ENCODE peak calls at places on chromosomes 12 and 14, in five cellular contexts. One of them, this sample, is unnamed.

GRCh38 chr12:132151766-132152410 is 7.6 kb downstream of the NOC4L start:
- DNase-seq in HFF-Myc: no peak
- DNase-seq in COR-L47: no peak
- DNase-seq in SW 1271: no peak
- DNase-seq in activated T-cell treated with anti-CD3 and anti-CD28 coated beads for 1 hour: no peak
- DNase-seq in this sample: no peak

GRCh38 chr12:14138495-14138894 is 157.1 kb upstream of the GRIN2B start:
- DNase-seq in HFF-Myc: no peak
- DNase-seq in SW 1271: no peak
- DNase-seq in COR-L47: no peak
- DNase-seq in activated T-cell treated with anti-CD3 and anti-CD28 coated beads for 1 hour: no peak
- DNase-seq in this sample: no peak

GRCh38 chr14:105026789-105027563 is 6.1 kb upstream of the CDCA4 start:
- DNase-seq in HFF-Myc: no peak
- DNase-seq in SW 1271: no peak
- DNase-seq in COR-L47: no peak
- DNase-seq in activated T-cell treated with anti-CD3 and anti-CD28 coated beads for 1 hour: no peak
- DNase-seq in this sample: peak; percentile 37

GRCh38 chr12:4117386-4118016 is 156.1 kb upstream of the CCND2 start:
- DNase-seq in SW 1271: no peak
- DNase-seq in COR-L47: no peak
- DNase-seq in HFF-Myc: no peak
- DNase-seq in activated T-cell treated with anti-CD3 and anti-CD28 coated beads for 1 hour: no peak
- DNase-seq in this sample: no peak

GRCh38 chr14:75794615-75795038 is 133.6 kb downstream of the TTLL5 start:
- DNase-seq in COR-L47: peak; percentile 18
- DNase-seq in HFF-Myc: peak; percentile 26
- DNase-seq in activated T-cell treated with anti-CD3 and anti-CD28 coated beads for 1 hour: no peak
- DNase-seq in SW 1271: no peak
- DNase-seq in this sample: peak; percentile 7

GRCh38 chr12:89709994-89710872 is 1.6 kb upstream of the ATP2B1 start:
- DNase-seq in COR-L47: no peak
- DNase-seq in activated T-cell treated with anti-CD3 and anti-CD28 coated beads for 1 hour: peak; percentile 28
- DNase-seq in SW 1271: no peak
- DNase-seq in HFF-Myc: no peak
- DNase-seq in this sample: no peak

GRCh38 chr14:64880382-64881121 is 845 bp upstream of the SPTB start:
- DNase-seq in COR-L47: peak; percentile 67
- DNase-seq in activated T-cell treated with anti-CD3 and anti-CD28 coated beads for 1 hour: peak; percentile 54
- DNase-seq in SW 1271: no peak
- DNase-seq in HFF-Myc: no peak
- DNase-seq in this sample: peak; percentile 26

GRCh38 chr12:56266634-56267442 is at the start of gene COQ10A:
- DNase-seq in COR-L47: peak; percentile 74
- DNase-seq in SW 1271: peak; percentile 72
- DNase-seq in activated T-cell treated with anti-CD3 and anti-CD28 coated beads for 1 hour: peak; percentile 85
- DNase-seq in HFF-Myc: peak; percentile 59
- DNase-seq in this sample: peak; percentile 78

GRCh38 chr14:80543211-80543610 is 331.9 kb upstream of the DIO2 start:
- DNase-seq in activated T-cell treated with anti-CD3 and anti-CD28 coated beads for 1 hour: no peak
- DNase-seq in SW 1271: no peak
- DNase-seq in COR-L47: no peak
- DNase-seq in HFF-Myc: no peak
- DNase-seq in this sample: no peak

GRCh38 chr14:40784860-40785259 is 821.8 kb upstream of the LRFN5 start:
- DNase-seq in COR-L47: no peak
- DNase-seq in activated T-cell treated with anti-CD3 and anti-CD28 coated beads for 1 hour: no peak
- DNase-seq in HFF-Myc: no peak
- DNase-seq in SW 1271: no peak
- DNase-seq in this sample: no peak

GRCh38 chr14:98993818-98994217 is 278.2 kb downstream of the BCL11B start:
- DNase-seq in activated T-cell treated with anti-CD3 and anti-CD28 coated beads for 1 hour: no peak
- DNase-seq in COR-L47: no peak
- DNase-seq in HFF-Myc: no peak
- DNase-seq in SW 1271: no peak
- DNase-seq in this sample: no peak

GRCh38 chr12:52892193-52892852 is 12.6 kb downstream of the KRT8 start:
- DNase-seq in COR-L47: no peak
- DNase-seq in HFF-Myc: no peak
- DNase-seq in activated T-cell treated with anti-CD3 and anti-CD28 coated beads for 1 hour: no peak
- DNase-seq in SW 1271: no peak
- DNase-seq in this sample: no peak

GRCh38 chr12:67042697-67043131 is 226.4 kb upstream of the CAND1 start:
- DNase-seq in COR-L47: peak; percentile 80
- DNase-seq in activated T-cell treated with anti-CD3 and anti-CD28 coated beads for 1 hour: no peak
- DNase-seq in HFF-Myc: no peak
- DNase-seq in SW 1271: no peak
- DNase-seq in this sample: no peak

GRCh38 chr12:71046215-71046614 is 111.6 kb downstream of the TSPAN8 start:
- DNase-seq in SW 1271: no peak
- DNase-seq in HFF-Myc: no peak
- DNase-seq in COR-L47: no peak
- DNase-seq in activated T-cell treated with anti-CD3 and anti-CD28 coated beads for 1 hour: no peak
- DNase-seq in this sample: no peak

GRCh38 chr14:26394114-26394855 is 203.5 kb downstream of the NOVA1 start:
- DNase-seq in COR-L47: peak; percentile 91
- DNase-seq in HFF-Myc: no peak
- DNase-seq in SW 1271: no peak
- DNase-seq in activated T-cell treated with anti-CD3 and anti-CD28 coated beads for 1 hour: no peak
- DNase-seq in this sample: no peak

GRCh38 chr14:23559010-23559920 is 3.2 kb downstream of the THTPA start:
- DNase-seq in activated T-cell treated with anti-CD3 and anti-CD28 coated beads for 1 hour: peak; percentile 61
- DNase-seq in HFF-Myc: no peak
- DNase-seq in SW 1271: no peak
- DNase-seq in COR-L47: peak; percentile 76
- DNase-seq in this sample: no peak

GRCh38 chr12:70408004-70408790 is 42.1 kb downstream of the KCNMB4 start:
- DNase-seq in COR-L47: no peak
- DNase-seq in HFF-Myc: no peak
- DNase-seq in activated T-cell treated with anti-CD3 and anti-CD28 coated beads for 1 hour: no peak
- DNase-seq in SW 1271: no peak
- DNase-seq in this sample: no peak

GRCh38 chr12:112380663-112381420 is 1.4 kb downstream of the HECTD4 start:
- DNase-seq in SW 1271: no peak
- DNase-seq in activated T-cell treated with anti-CD3 and anti-CD28 coated beads for 1 hour: no peak
- DNase-seq in COR-L47: no peak
- DNase-seq in HFF-Myc: no peak
- DNase-seq in this sample: no peak

GRCh38 chr12:55899035-55899434 is 28.7 kb downstream of the PYM1 start:
- DNase-seq in HFF-Myc: peak; percentile 22
- DNase-seq in activated T-cell treated with anti-CD3 and anti-CD28 coated beads for 1 hour: no peak
- DNase-seq in SW 1271: no peak
- DNase-seq in COR-L47: no peak
- DNase-seq in this sample: no peak

GRCh38 chr12:67991158-67991557 is 1.9 kb downstream of the IFNG-AS1 start:
- DNase-seq in activated T-cell treated with anti-CD3 and anti-CD28 coated beads for 1 hour: peak; percentile 5
- DNase-seq in SW 1271: no peak
- DNase-seq in HFF-Myc: no peak
- DNase-seq in COR-L47: no peak
- DNase-seq in this sample: no peak

GRCh38 chr12:69986109-69986508 is 161.1 kb downstream of the MYRFL start:
- DNase-seq in SW 1271: no peak
- DNase-seq in HFF-Myc: no peak
- DNase-seq in activated T-cell treated with anti-CD3 and anti-CD28 coated beads for 1 hour: no peak
- DNase-seq in COR-L47: no peak
- DNase-seq in this sample: no peak